ENCODE peak calls at places on chromosomes 1 and 21, in seven cellular contexts. A, O, N, R, C, H and W are unnamed samples.

GRCh38 chr1:232227171-232227740 is 402.7 kb downstream of the SIPA1L2 start:
- DNase-seq in A (no peak), O (no peak), N (no peak), R (no peak), C (no peak), H (no peak), W (no peak)

GRCh38 chr1:48610628-48611542 is 138.9 kb upstream of the SPATA6 start:
- DNase-seq in A (no peak), O (no peak), N (no peak), R (no peak), C (no peak), H (no peak), W (no peak)

GRCh38 chr1:118842462-118843201 is 145.5 kb downstream of the TBX15 start:
- DNase-seq in A (no peak), O (peak; percentile 30), N (no peak), R (no peak), C (no peak), H (no peak), W (no peak)

GRCh38 chr1:47781171-47781959 is 215.8 kb downstream of the TRABD2B start:
- DNase-seq in A (no peak), O (no peak), N (no peak), R (no peak), C (no peak), H (no peak), W (no peak)

GRCh38 chr1:226634156-226634588 is 85.6 kb downstream of the STUM start:
- DNase-seq in A (peak; percentile 79), O (peak; percentile 91), N (peak; percentile 73), R (peak; percentile 76), C (peak; percentile 78), H (peak; percentile 61), W (peak; percentile 35)

GRCh38 chr1:104745875-104746274 is 996.2 kb downstream of the AMY1C start:
- DNase-seq in A (no peak), O (no peak), N (no peak), R (no peak), C (no peak), H (no peak), W (no peak)

GRCh38 chr1:115924730-115925129 is 51.6 kb upstream of the SLC22A15 start:
- DNase-seq in A (no peak), O (no peak), N (no peak), R (no peak), C (no peak), H (no peak), W (no peak)

GRCh38 chr1:190207733-190208132 is 269.9 kb downstream of the BRINP3 start:
- DNase-seq in A (no peak), O (no peak), N (no peak), R (no peak), C (no peak), H (no peak), W (no peak)

GRCh38 chr1:172697463-172698100 is 38.7 kb downstream of the FASLG start:
- DNase-seq in A (no peak), O (no peak), N (no peak), R (no peak), C (no peak), H (no peak), W (no peak)

GRCh38 chr1:200493344-200493743 is 83.5 kb upstream of the ZNF281 start:
- DNase-seq in A (no peak), O (peak; percentile 40), N (no peak), R (no peak), C (no peak), H (no peak), W (no peak)

GRCh38 chr1:228141082-228141870 is 1.2 kb downstream of the GUK1 start:
- DNase-seq in A (no peak), O (no peak), N (peak; percentile 87), R (peak; percentile 81), C (peak; percentile 59), H (no peak), W (no peak)

GRCh38 chr1:93659805-93660479 is 21.7 kb downstream of the BCAR3 start:
- DNase-seq in A (no peak), O (no peak), N (no peak), R (no peak), C (no peak), H (no peak), W (no peak)

GRCh38 chr1:10825592-10825991 is 29.1 kb upstream of the CASZ1 start:
- DNase-seq in A (no peak), O (no peak), N (no peak), R (no peak), C (no peak), H (no peak), W (no peak)

GRCh38 chr1:212259693-212260480 is 25.3 kb upstream of the PPP2R5A start:
- DNase-seq in A (no peak), O (no peak), N (no peak), R (no peak), C (no peak), H (no peak), W (no peak)

GRCh38 chr21:34935868-34936267 is 113.2 kb downstream of the RUNX1 start:
- DNase-seq in A (no peak), O (no peak), N (no peak), R (no peak), C (no peak), H (no peak), W (no peak)

GRCh38 chr1:30407862-30408580 is 315.4 kb downstream of the MATN1 start:
- DNase-seq in A (no peak), O (no peak), N (no peak), R (no peak), C (no peak), H (no peak), W (no peak)

GRCh38 chr1:147115496-147115895 is 56.8 kb downstream of the PRKAB2 start:
- DNase-seq in A (no peak), O (no peak), N (no peak), R (no peak), C (no peak), H (no peak), W (no peak)

GRCh38 chr1:155451199-155451598 is 111.4 kb downstream of the ASH1L start:
- DNase-seq in A (no peak), O (no peak), N (no peak), R (no peak), C (no peak), H (no peak), W (no peak)

GRCh38 chr1:170698711-170699275 is 34.9 kb downstream of the PRRX1 start:
- DNase-seq in A (no peak), O (peak; percentile 10), N (peak; percentile 77), R (no peak), C (no peak), H (no peak), W (no peak)

GRCh38 chr21:28431527-28432200 is 561.0 kb downstream of the LTN1 start:
- DNase-seq in A (no peak), O (no peak), N (peak; percentile 88), R (no peak), C (no peak), H (no peak), W (no peak)

GRCh38 chr1:39701092-39701460 is 9.8 kb upstream of the HPCAL4 start:
- DNase-seq in A (no peak), O (no peak), N (peak; percentile 52), R (no peak), C (no peak), H (no peak), W (no peak)

GRCh38 chr1:91584866-91585265 is 84.2 kb downstream of the CDC7 start:
- DNase-seq in A (no peak), O (no peak), N (no peak), R (no peak), C (no peak), H (no peak), W (no peak)

GRCh38 chr1:166040223-166040622 is 126.6 kb downstream of the FAM78B start:
- DNase-seq in A (no peak), O (no peak), N (no peak), R (no peak), C (no peak), H (no peak), W (no peak)

GRCh38 chr1:72280714-72281113 is 1.6 kb downstream of the NEGR1 start:
- DNase-seq in A (no peak), O (no peak), N (peak; percentile 32), R (no peak), C (no peak), H (no peak), W (no peak)

GRCh38 chr1:23779826-23780371 is 1.7 kb downstream of the PITHD1 start:
- DNase-seq in A (no peak), O (no peak), N (peak; percentile 77), R (no peak), C (peak; percentile 65), H (no peak), W (no peak)

GRCh38 chr1:53341521-53341895 is 13.6 kb upstream of the LRP8 start:
- DNase-seq in A (no peak), O (no peak), N (no peak), R (no peak), C (no peak), H (no peak), W (no peak)

GRCh38 chr1:64199154-64199553 is 4.3 kb upstream of the UBE2U start:
- DNase-seq in A (no peak), O (no peak), N (peak; percentile 53), R (no peak), C (peak; percentile 23), H (peak; percentile 4), W (no peak)

GRCh38 chr1:58622571-58622970 is 45.5 kb upstream of the TACSTD2 start:
- DNase-seq in A (no peak), O (no peak), N (no peak), R (no peak), C (no peak), H (no peak), W (no peak)

GRCh38 chr21:20997633-20998455 is at the start of gene NCAM2:
- DNase-seq in A (peak; percentile 37), O (peak; percentile 84), N (peak; percentile 69), R (peak; percentile 26), C (peak; percentile 85), H (no peak), W (no peak)

GRCh38 chr21:18832950-18833349 is 429.4 kb upstream of the TMPRSS15 start:
- DNase-seq in A (no peak), O (no peak), N (peak; percentile 33), R (peak; percentile 7), C (no peak), H (no peak), W (no peak)